ENCODE peak calls at places on chromosomes 12 and 14, in six cellular contexts. I, J, N, W, P and B are unnamed samples.

GRCh38 chr12:127455347-127456265 is 811.4 kb upstream of the TMEM132C start:
- DNase-seq in I (no peak), J (no peak), W (no peak), P (no peak), N (no peak), B (no peak)

GRCh38 chr12:120439646-120440247 is 1.8 kb downstream of the COX6A1 start:
- DNase-seq in P (peak), J (no peak), W (peak), I (peak), N (no peak), B (peak)

GRCh38 chr12:6199531-6200265 is 502 bp upstream of the CD9 start:
- DNase-seq in J (no peak), P (no peak), N (peak), I (no peak), W (peak), B (no peak)

GRCh38 chr12:77599782-77600491 is 230.8 kb upstream of the NAV3 start:
- DNase-seq in W (no peak), N (no peak), J (no peak), P (no peak), I (no peak), B (no peak)

GRCh38 chr14:65940056-65940735 is 527.7 kb downstream of the FUT8 start:
- DNase-seq in J (no peak), P (no peak), W (no peak), I (no peak), N (no peak), B (no peak)

GRCh38 chr12:47236109-47236714 is 156.5 kb upstream of the AMIGO2 start:
- DNase-seq in N (no peak), W (peak), J (no peak), P (peak), I (no peak), B (no peak)

GRCh38 chr12:93813972-93814821 is 137.0 kb downstream of the CRADD start:
- DNase-seq in W (peak), J (no peak), P (no peak), I (peak), N (peak), B (no peak)

GRCh38 chr12:68081561-68081960 is 78.0 kb downstream of the IFNG start:
- DNase-seq in J (no peak), W (no peak), P (no peak), I (no peak), N (no peak), B (no peak)

GRCh38 chr12:132710422-132711168 is at the start of gene PGAM5:
- DNase-seq in W (peak), N (peak), P (peak), I (peak), J (peak), B (peak)

GRCh38 chr12:70327541-70327940 is 38.5 kb upstream of the KCNMB4 start:
- DNase-seq in W (no peak), J (no peak), N (no peak), P (no peak), I (no peak), B (no peak)

GRCh38 chr14:39416072-39416471 is 16.2 kb downstream of the FBXO33 start:
- DNase-seq in P (no peak), J (no peak), N (no peak), I (no peak), W (no peak), B (no peak)

GRCh38 chr14:103696466-103697071 is 18.7 kb downstream of the XRCC3 start:
- DNase-seq in N (peak), J (no peak), I (no peak), W (peak), P (peak), B (no peak)

GRCh38 chr12:98741229-98741614 is 96.1 kb downstream of the APAF1 start:
- DNase-seq in N (no peak), P (no peak), J (no peak), W (no peak), I (no peak), B (no peak)

GRCh38 chr12:129312048-129312447 is 458.8 kb downstream of the GLT1D1 start:
- DNase-seq in P (no peak), I (no peak), N (no peak), W (no peak), J (no peak), B (no peak)

GRCh38 chr14:33957993-33958392 is 7.1 kb upstream of the EGLN3 start:
- DNase-seq in N (no peak), J (no peak), W (no peak), I (no peak), P (no peak), B (no peak)

GRCh38 chr14:60101801-60102200 is 10.1 kb downstream of the PCNX4 start:
- DNase-seq in P (no peak), W (no peak), N (no peak), J (no peak), I (no peak), B (no peak)

GRCh38 chr12:126747530-126748149 is 1519.3 kb upstream of the TMEM132C start:
- DNase-seq in P (peak), N (peak), I (peak), J (no peak), W (peak), B (no peak)

GRCh38 chr14:68141531-68142088 is 322.0 kb downstream of the RAD51B start:
- DNase-seq in I (no peak), N (no peak), W (peak), J (peak), P (peak), B (no peak)

GRCh38 chr14:33951183-33951840 is 438 bp upstream of the EGLN3 start:
- DNase-seq in J (no peak), W (no peak), P (no peak), I (no peak), N (no peak), B (no peak)

GRCh38 chr12:52119398-52120254 is 40.1 kb downstream of the SMIM41 start:
- DNase-seq in W (peak), J (no peak), N (no peak), I (peak), P (peak), B (peak)

GRCh38 chr12:89016970-89017778 is 335.1 kb downstream of the DUSP6 start:
- DNase-seq in W (peak), J (peak), P (peak), N (no peak), I (peak), B (no peak)

GRCh38 chr12:111785651-111786050 is 18.9 kb downstream of the ALDH2 start:
- DNase-seq in W (peak), N (no peak), I (no peak), P (peak), J (no peak), B (no peak)

GRCh38 chr14:69535230-69535848 is 39.3 kb downstream of the CCDC177 start:
- DNase-seq in P (peak), N (no peak), J (no peak), W (peak), I (peak), B (no peak)

GRCh38 chr12:121009744-121010143 is 6.5 kb downstream of the C12orf43 start:
- DNase-seq in W (peak), I (peak), N (no peak), P (peak), J (no peak), B (no peak)

GRCh38 chr12:116609715-116610114 is 50.5 kb downstream of the MAP1LC3B2 start:
- DNase-seq in N (no peak), I (no peak), P (no peak), J (no peak), W (peak), B (no peak)

DNA sequence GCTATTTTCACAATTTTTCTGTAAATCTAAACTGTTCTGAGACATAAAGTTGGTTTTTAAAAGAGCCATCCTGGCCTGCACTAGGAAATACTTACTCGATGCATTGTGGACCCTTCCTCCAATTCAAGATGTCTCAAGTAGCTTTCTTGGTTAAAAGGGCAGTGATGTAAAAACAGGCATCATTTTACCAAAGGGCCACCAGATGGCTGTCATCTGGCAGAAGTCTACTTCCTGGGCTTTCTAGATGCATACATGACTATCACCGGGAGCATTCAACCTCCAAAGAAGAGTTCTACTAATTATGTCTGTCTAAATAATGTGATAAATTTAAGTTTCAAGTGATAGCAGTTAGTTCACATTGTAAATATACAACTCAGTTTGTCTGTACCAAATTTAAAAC is 96.8 kb upstream of the FRMD6 start:
- DNase-seq in W (peak), I (no peak), N (no peak), J (no peak), P (peak), B (no peak)
- TF ChIP-seq CTCF in W (peak), I (peak), N (no peak), J (peak), P (no peak), B (no peak)

GRCh38 chr12:21451529-21451928 is 14.1 kb downstream of the PYROXD1 start:
- DNase-seq in N (no peak), W (no peak), P (peak), J (no peak), I (no peak), B (no peak)
- TF ChIP-seq CTCF in N (no peak), W (no peak), P (peak), J (peak), I (peak), B (no peak)

GRCh38 chr14:24395609-24396580 is 2.9 kb upstream of the NYNRIN start:
- DNase-seq in W (peak), P (no peak), J (peak), N (no peak), I (no peak), B (no peak)

GRCh38 chr14:24394275-24394674 is 4.5 kb upstream of the NYNRIN start:
- DNase-seq in W (no peak), J (no peak), I (no peak), N (no peak), P (no peak), B (no peak)

GRCh38 chr14:24390696-24391468 is 7.9 kb upstream of the NYNRIN start:
- DNase-seq in I (no peak), N (no peak), J (no peak), P (no peak), W (peak), B (no peak)

GRCh38 chr14:24389266-24389855 is 9.4 kb upstream of the NYNRIN start:
- DNase-seq in I (no peak), N (no peak), W (peak), P (no peak), J (no peak), B (no peak)

GRCh38 chr14:24392327-24393098 is 6.3 kb upstream of the NYNRIN start:
- DNase-seq in P (peak), I (no peak), N (no peak), J (peak), W (peak), B (no peak)
- TF ChIP-seq CTCF in P (peak), I (no peak), N (no peak), J (peak), W (peak), B (no peak)

DNA sequence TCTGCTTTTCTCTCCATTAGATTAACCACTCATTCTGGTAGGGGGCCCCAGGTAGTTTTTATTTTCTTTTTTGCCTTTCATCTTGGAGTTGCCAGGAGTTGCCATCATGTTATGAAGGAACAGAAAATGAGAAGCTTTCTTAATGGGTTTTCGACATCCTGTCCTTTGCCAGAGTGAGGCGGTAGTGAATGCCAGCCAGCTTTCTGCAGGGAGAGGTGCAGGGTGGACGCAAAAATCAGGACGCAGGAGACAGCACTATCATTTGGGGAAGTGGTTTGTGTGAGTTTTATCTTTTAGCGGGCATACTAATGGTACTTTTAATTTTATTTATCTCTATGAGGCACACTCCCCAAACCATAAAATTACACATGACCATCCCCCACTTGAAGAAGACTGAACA is 1.7 kb downstream of the RASSF8 start:
- DNase-seq in I (no peak), P (peak), N (no peak), J (no peak), W (peak), B (no peak)
- TF ChIP-seq CTCF in I (no peak), P (peak), N (no peak), J (peak), W (peak), B (no peak)

DNA sequence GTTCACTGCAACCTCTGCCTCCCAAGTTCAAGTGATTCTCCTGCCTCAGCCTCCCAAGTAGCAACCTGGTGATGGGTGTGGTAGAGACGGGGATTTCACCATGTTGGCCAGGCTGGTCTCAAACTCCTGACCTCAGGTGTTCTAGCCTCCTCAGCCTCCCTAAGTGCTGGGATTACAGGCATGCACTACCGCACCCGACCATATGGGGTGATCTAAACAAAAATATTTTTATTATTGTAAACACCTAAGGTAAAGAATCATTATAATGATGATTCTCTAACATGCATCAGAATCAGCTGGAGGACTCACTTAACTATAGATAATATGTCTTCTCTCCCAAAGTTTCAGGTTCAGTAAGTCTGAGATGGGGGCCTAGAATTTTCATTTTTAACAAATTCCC is 96.2 kb upstream of the ALG10 start:
- DNase-seq in N (no peak), I (no peak), P (no peak), J (no peak), W (no peak), B (no peak)
- TF ChIP-seq CTCF in N (no peak), I (no peak), P (no peak), J (peak), W (no peak), B (no peak)

DNA sequence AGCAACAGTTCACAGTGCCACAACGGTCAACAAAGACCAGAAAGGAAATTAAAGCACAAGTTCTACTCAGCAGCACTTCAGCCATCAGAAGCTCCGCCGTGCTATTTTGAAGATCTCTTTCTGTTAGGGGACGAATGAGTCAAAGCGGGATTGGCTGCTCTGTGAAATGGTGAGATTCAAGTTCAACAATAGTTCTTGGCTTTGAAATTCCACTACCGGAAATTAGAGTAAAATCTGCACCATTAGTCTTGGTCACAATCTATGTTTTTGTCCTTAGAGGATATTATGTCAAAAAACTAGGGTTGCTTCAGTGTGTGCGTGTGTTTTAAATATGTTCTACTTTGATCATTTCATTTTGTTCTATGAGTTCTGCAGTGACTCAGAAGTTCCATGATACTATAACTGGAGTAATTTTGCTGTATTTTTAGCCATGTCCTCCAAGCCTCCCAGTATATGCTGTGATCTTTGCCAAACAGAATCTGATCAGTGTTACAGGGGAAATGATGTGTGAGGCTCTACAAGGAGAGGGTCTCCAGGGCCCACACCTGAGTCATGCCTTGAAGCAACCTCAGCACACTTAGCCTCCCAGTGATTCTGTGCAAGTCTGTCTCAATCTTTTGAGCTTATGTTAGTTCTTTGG is 22.6 kb downstream of the GPHB5 start:
- DNase-seq in W (no peak), P (peak), I (no peak), N (no peak), J (no peak), B (no peak)
- TF ChIP-seq CTCF in W (no peak), P (no peak), I (no peak), N (no peak), J (no peak), B (no peak)